ENCODE peak calls at places on chromosomes 6 and 20, in six cellular contexts. One of them, this sample, is unnamed.
A peak's percentile ranks its signal among the peaks of the same experiment; 100 is the strongest.

GRCh38 chr6:26103141-26103769 is 16.0 kb downstream of the HFE start:
- DNase-seq in IMR-90: peak; percentile 77
- DNase-seq in mesenchymal stem cell: peak; percentile 79
- DNase-seq in H9: no peak
- DNase-seq in trophoblast cell: peak; percentile 70
- DNase-seq in H1: no peak
- DNase-seq in this sample: no peak

GRCh38 chr6:35272005-35272404 is 12.5 kb downstream of the ZNF76 start:
- DNase-seq in IMR-90: no peak
- DNase-seq in mesenchymal stem cell: no peak
- DNase-seq in H9: no peak
- DNase-seq in trophoblast cell: no peak
- DNase-seq in H1: no peak
- DNase-seq in this sample: no peak

GRCh38 chr6:109612268-109612667 is 78.7 kb downstream of the AK9 start:
- DNase-seq in IMR-90: no peak
- DNase-seq in mesenchymal stem cell: no peak
- DNase-seq in H9: no peak
- DNase-seq in trophoblast cell: no peak
- DNase-seq in H1: no peak
- DNase-seq in this sample: no peak

GRCh38 chr6:35327349-35328027 is 14.9 kb upstream of the PPARD start:
- DNase-seq in IMR-90: peak; percentile 55
- DNase-seq in mesenchymal stem cell: peak; percentile 62
- DNase-seq in H9: peak; percentile 79
- DNase-seq in trophoblast cell: peak; percentile 71
- DNase-seq in H1: no peak
- DNase-seq in this sample: no peak

GRCh38 chr6:108250240-108250866 is 10.5 kb downstream of the SNX3 start:
- DNase-seq in IMR-90: peak; percentile 30
- DNase-seq in mesenchymal stem cell: peak; percentile 52
- DNase-seq in H9: peak; percentile 34
- DNase-seq in trophoblast cell: peak; percentile 35
- DNase-seq in H1: no peak
- DNase-seq in this sample: no peak

GRCh38 chr6:90347411-90347841 is 50.8 kb upstream of the BACH2 start:
- DNase-seq in IMR-90: no peak
- DNase-seq in mesenchymal stem cell: no peak
- DNase-seq in H9: no peak
- DNase-seq in trophoblast cell: no peak
- DNase-seq in H1: no peak
- DNase-seq in this sample: no peak

GRCh38 chr6:148497717-148498116 is 155.1 kb downstream of the SASH1 start:
- DNase-seq in IMR-90: no peak
- DNase-seq in mesenchymal stem cell: no peak
- DNase-seq in H9: no peak
- DNase-seq in trophoblast cell: no peak
- DNase-seq in H1: no peak
- DNase-seq in this sample: no peak

GRCh38 chr6:78583079-78583478 is 284.3 kb upstream of the IRAK1BP1 start:
- DNase-seq in IMR-90: no peak
- DNase-seq in mesenchymal stem cell: no peak
- DNase-seq in H9: no peak
- DNase-seq in trophoblast cell: no peak
- DNase-seq in H1: no peak
- DNase-seq in this sample: no peak

GRCh38 chr6:93036835-93037234 is 382.5 kb downstream of the EPHA7 start:
- DNase-seq in IMR-90: peak; percentile 1
- DNase-seq in mesenchymal stem cell: peak; percentile 50
- DNase-seq in H9: no peak
- DNase-seq in trophoblast cell: peak; percentile 11
- DNase-seq in H1: no peak
- DNase-seq in this sample: no peak

GRCh38 chr6:52049252-52050050 is 38.0 kb downstream of the PKHD1 start:
- DNase-seq in IMR-90: peak; percentile 37
- DNase-seq in mesenchymal stem cell: peak; percentile 36
- DNase-seq in H9: no peak
- DNase-seq in trophoblast cell: peak; percentile 81
- DNase-seq in H1: no peak
- DNase-seq in this sample: peak; percentile 50

GRCh38 chr6:52053038-52053704 is 34.2 kb downstream of the PKHD1 start:
- DNase-seq in IMR-90: no peak
- DNase-seq in mesenchymal stem cell: no peak
- DNase-seq in H9: no peak
- DNase-seq in trophoblast cell: no peak
- DNase-seq in H1: no peak
- DNase-seq in this sample: no peak

GRCh38 chr6:52050051-52050405 is 37.4 kb downstream of the PKHD1 start:
- DNase-seq in IMR-90: no peak
- DNase-seq in mesenchymal stem cell: no peak
- DNase-seq in H9: no peak
- DNase-seq in trophoblast cell: no peak
- DNase-seq in H1: no peak
- DNase-seq in this sample: no peak

GRCh38 chr6:52059821-52060220 is 27.6 kb downstream of the PKHD1 start:
- DNase-seq in IMR-90: no peak
- DNase-seq in mesenchymal stem cell: no peak
- DNase-seq in H9: no peak
- DNase-seq in trophoblast cell: no peak
- DNase-seq in H1: no peak
- DNase-seq in this sample: no peak

DNA sequence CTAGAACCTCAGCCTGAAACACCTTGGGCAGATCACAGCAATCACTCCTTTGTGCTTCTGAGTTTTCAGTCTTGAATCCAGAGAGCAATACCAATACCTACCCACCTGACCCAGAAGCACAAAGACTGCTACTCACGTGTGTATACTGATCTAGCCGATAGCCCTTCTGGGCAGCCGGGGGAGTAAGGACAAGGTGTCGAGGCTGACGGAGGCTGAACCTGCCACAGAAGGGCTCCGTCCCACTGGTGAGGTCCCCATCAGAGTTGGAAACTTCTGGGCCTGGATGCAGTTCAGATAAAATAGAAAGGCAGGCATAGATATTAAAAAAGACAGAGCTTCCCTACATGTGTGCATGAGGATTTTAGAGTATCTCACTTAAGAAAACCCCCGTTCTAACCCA is 32.0 kb downstream of the PKHD1 start:
- DNase-seq in IMR-90: no peak
- DNase-seq in mesenchymal stem cell: no peak
- DNase-seq in H9: no peak
- DNase-seq in trophoblast cell: no peak
- DNase-seq in H1: no peak
- DNase-seq in this sample: no peak
- H3K27ac ChIP-seq in IMR-90: no peak overlapping the region
- H3K27ac ChIP-seq in mesenchymal stem cell: no peak overlapping the region
- H3K27ac ChIP-seq in H9: no peak overlapping the region
- H3K27ac ChIP-seq in trophoblast cell: no peak overlapping the region
- H3K27ac ChIP-seq in H1: no peak overlapping the region
- H3K27ac ChIP-seq in this sample: no peak overlapping the region

DNA sequence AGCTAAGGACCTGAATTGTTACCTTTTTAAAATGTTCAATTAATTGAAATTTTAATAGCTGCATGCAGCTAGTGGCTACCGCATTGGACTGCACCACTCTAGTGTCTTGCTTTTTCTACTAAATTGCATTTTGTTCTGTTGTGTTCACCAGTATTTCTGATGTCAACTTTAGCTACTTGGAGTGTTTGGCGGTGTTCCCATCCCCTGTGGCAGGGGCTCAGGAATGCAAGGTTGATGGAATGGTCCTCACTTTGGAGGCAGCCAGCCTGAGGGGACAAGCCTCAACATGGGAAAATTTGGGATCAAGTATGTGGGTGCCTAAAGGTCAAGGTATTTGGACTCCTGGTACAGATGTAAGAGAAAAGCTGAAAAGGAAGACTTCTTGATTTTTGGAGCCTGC is 230.1 kb upstream of the PRND start:
- DNase-seq in IMR-90: no peak
- DNase-seq in mesenchymal stem cell: no peak
- DNase-seq in H9: no peak
- DNase-seq in trophoblast cell: no peak
- DNase-seq in H1: no peak
- DNase-seq in this sample: no peak
- H4K91ac ChIP-seq in IMR-90: no peak overlapping the region
- H4K91ac ChIP-seq in mesenchymal stem cell: no peak overlapping the region
- H4K91ac ChIP-seq in H9: no peak overlapping the region
- H4K91ac ChIP-seq in trophoblast cell: no peak overlapping the region
- H4K91ac ChIP-seq in H1: no peak overlapping the region
- H4K91ac ChIP-seq in this sample: no peak overlapping the region

DNA sequence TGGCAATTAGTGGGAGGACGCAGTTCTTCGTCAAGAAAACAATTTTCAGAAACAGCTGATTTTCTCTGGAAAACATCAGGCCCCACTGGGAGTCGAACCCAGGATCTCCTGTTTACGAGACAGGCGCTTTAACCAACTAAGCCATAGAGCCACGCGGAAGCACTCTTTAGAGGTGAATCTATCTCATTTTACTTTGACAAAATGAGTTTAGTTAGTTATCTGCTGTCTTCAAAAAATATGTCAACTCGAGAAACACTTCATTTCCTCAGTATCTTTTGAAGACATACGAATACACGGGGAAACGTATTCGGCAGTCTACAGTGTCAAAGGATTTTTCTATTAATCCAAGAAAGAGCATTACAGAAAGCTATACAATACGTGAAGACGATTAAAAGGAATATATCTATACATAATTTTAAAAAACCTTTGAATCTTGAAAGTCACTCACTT is 26.7 kb downstream of the GPX6 start:
- DNase-seq in IMR-90: peak; percentile 79
- DNase-seq in mesenchymal stem cell: peak; percentile 75
- DNase-seq in H9: no peak
- DNase-seq in trophoblast cell: peak; percentile 65
- DNase-seq in H1: peak; percentile 33
- DNase-seq in this sample: peak; percentile 57
- H3K27ac ChIP-seq in IMR-90: no peak overlapping the region
- H3K27ac ChIP-seq in mesenchymal stem cell: peak overlapping the region; percentile 11
- H3K27ac ChIP-seq in H9: no peak overlapping the region
- H3K27ac ChIP-seq in trophoblast cell: no peak overlapping the region
- H3K27ac ChIP-seq in H1: no peak overlapping the region
- H3K27ac ChIP-seq in this sample: no peak overlapping the region

GRCh38 chr6:143962644-143962929 is 45.5 kb downstream of the PLAGL1 start:
- DNase-seq in IMR-90: peak; percentile 52
- DNase-seq in mesenchymal stem cell: peak; percentile 69
- DNase-seq in H9: no peak
- DNase-seq in trophoblast cell: peak; percentile 39
- DNase-seq in H1: no peak
- DNase-seq in this sample: peak; percentile 67

GRCh38 chr6:143961868-143962643 is 46.0 kb downstream of the PLAGL1 start:
- DNase-seq in IMR-90: no peak
- DNase-seq in mesenchymal stem cell: no peak
- DNase-seq in H9: no peak
- DNase-seq in trophoblast cell: no peak
- DNase-seq in H1: no peak
- DNase-seq in this sample: peak; percentile 69

GRCh38 chr6:143958839-143959399 is 49.1 kb downstream of the PLAGL1 start:
- DNase-seq in IMR-90: no peak
- DNase-seq in mesenchymal stem cell: no peak
- DNase-seq in H9: peak; percentile 90
- DNase-seq in trophoblast cell: no peak
- DNase-seq in H1: peak; percentile 89
- DNase-seq in this sample: peak; percentile 90

GRCh38 chr6:143957679-143958274 is 50.3 kb downstream of the PLAGL1 start:
- DNase-seq in IMR-90: no peak
- DNase-seq in mesenchymal stem cell: no peak
- DNase-seq in H9: no peak
- DNase-seq in trophoblast cell: no peak
- DNase-seq in H1: no peak
- DNase-seq in this sample: no peak

DNA sequence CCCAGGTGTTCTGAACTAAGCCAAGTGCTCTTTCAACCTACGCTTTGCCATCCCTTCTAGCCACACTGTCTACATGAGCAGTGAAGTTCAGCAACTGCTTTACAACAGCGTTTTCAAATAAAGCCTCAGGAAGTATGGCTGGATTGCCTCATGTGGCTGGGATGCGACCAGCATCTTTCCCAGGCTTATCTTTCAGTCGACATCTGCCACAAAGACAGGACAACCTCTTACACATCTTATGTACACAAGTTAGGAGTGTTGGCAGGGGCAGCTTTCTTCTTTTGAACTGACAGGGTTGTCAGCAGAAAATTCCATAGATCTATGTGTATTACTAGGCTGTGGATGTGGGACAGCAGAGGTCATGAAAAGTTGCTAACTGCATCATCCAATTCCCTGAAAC is 48.2 kb downstream of the PLAGL1 start:
- DNase-seq in IMR-90: peak; percentile 5
- DNase-seq in mesenchymal stem cell: no peak
- DNase-seq in H9: no peak
- DNase-seq in trophoblast cell: peak; percentile 63
- DNase-seq in H1: no peak
- DNase-seq in this sample: no peak
- H4K91ac ChIP-seq in IMR-90: no peak overlapping the region
- H4K91ac ChIP-seq in mesenchymal stem cell: no peak overlapping the region
- H4K91ac ChIP-seq in H9: no peak overlapping the region
- H4K91ac ChIP-seq in trophoblast cell: no peak overlapping the region
- H4K91ac ChIP-seq in H1: no peak overlapping the region
- H4K91ac ChIP-seq in this sample: no peak overlapping the region

GRCh38 chr6:10749734-10750133 is 2.1 kb downstream of the TMEM14B start:
- DNase-seq in IMR-90: no peak
- DNase-seq in mesenchymal stem cell: no peak
- DNase-seq in H9: no peak
- DNase-seq in trophoblast cell: no peak
- DNase-seq in H1: no peak
- DNase-seq in this sample: no peak
- H3K27ac ChIP-seq in IMR-90: no peak overlapping the region
- H3K27ac ChIP-seq in mesenchymal stem cell: no peak overlapping the region
- H3K27ac ChIP-seq in H9: no peak overlapping the region
- H3K27ac ChIP-seq in trophoblast cell: no peak overlapping the region
- H3K27ac ChIP-seq in H1: no peak overlapping the region
- H3K27ac ChIP-seq in this sample: no peak overlapping the region

DNA sequence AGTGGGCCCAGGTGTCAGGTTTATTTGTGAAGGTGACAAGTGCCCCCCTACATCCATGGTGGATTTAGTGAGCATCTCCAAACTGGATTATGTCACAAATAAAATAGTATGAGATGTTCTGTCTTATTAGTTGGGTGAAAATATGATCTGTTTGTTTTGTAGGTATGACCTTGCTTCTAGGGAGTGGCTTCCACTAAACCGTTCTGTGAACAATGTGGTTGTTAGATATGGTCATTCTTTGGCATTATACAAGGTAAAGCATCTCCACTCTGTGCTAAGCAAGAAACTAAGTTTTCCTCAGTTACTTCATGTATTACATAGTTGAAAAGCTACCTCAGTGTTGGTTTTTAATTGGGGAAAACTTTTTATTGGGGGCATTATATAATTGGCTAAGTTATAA is 88.4 kb downstream of the ATRN start:
- DNase-seq in IMR-90: no peak
- DNase-seq in mesenchymal stem cell: no peak
- DNase-seq in H9: no peak
- DNase-seq in trophoblast cell: no peak
- DNase-seq in H1: no peak
- DNase-seq in this sample: no peak
- H4K91ac ChIP-seq in IMR-90: no peak overlapping the region
- H4K91ac ChIP-seq in mesenchymal stem cell: no peak overlapping the region
- H4K91ac ChIP-seq in H9: no peak overlapping the region
- H4K91ac ChIP-seq in trophoblast cell: no peak overlapping the region
- H4K91ac ChIP-seq in H1: no peak overlapping the region
- H4K91ac ChIP-seq in this sample: no peak overlapping the region